ENCODE peak calls at places on chromosomes 3 and 15, in four cellular contexts. Z, A, E and R are unnamed samples.

GRCh38 chr3:100366424-100366823 is 31.9 kb downstream of the NIT2 start:
- DNase-seq in E (no peak), A (no peak), Z (no peak), R (no peak)

GRCh38 chr3:144085964-144086363 is 114.3 kb downstream of the DIPK2A start:
- DNase-seq in A (peak), E (no peak), Z (peak), R (no peak)

GRCh38 chr3:15933439-15934144 is 135.8 kb upstream of the ANKRD28 start:
- DNase-seq in A (no peak), E (no peak), Z (no peak), R (peak)

GRCh38 chr15:26996250-26996649 is 25.3 kb downstream of the GABRG3 start:
- DNase-seq in A (no peak), Z (no peak), E (no peak), R (no peak)

GRCh38 chr3:71537211-71537611 is 46.3 kb downstream of the FOXP1 start:
- DNase-seq in Z (no peak), A (peak), E (no peak), R (no peak)

GRCh38 chr3:39202094-39202493 is 9.7 kb upstream of the XIRP1 start:
- DNase-seq in E (no peak), Z (no peak), A (no peak), R (no peak)

GRCh38 chr15:72866086-72866646 is 82.6 kb upstream of the ADPGK start:
- DNase-seq in E (no peak), A (no peak), Z (no peak), R (no peak)

GRCh38 chr15:74635228-74635627 is 19.6 kb downstream of the CLK3 start:
- DNase-seq in A (peak), E (peak), Z (peak), R (peak)

GRCh38 chr3:57078366-57079220 is 18.1 kb downstream of the SPATA12 start:
- DNase-seq in A (peak), E (peak), Z (peak), R (peak)

GRCh38 chr3:186427627-186428026 is 65.6 kb upstream of the DGKG start:
- DNase-seq in Z (peak), E (no peak), A (peak), R (no peak)

GRCh38 chr15:86676002-86676401 is 596.3 kb downstream of the AGBL1 start:
- DNase-seq in Z (no peak), E (no peak), A (no peak), R (no peak)